ENCODE peak calls at places on chromosomes 3 and 15, in four cellular contexts. D is K562, P is HCT116, W is HepG2. I is an unnamed sample. For H3K4me1, the result is how much of the 10 kb centered on the place peaks cover.

GRCh38 chr3:23743141-23743784 is 62.5 kb upstream of the UBE2E1 start:
- DNase-seq in W (no peak), D (no peak), P (no peak), I (no peak)

GRCh38 chr15:58521293-58521991 is 89.7 kb downstream of the LIPC start:
- DNase-seq in W (peak), D (peak), P (peak), I (no peak)

GRCh38 chr3:45664558-45664957 is 24.6 kb upstream of the SACM1L start:
- DNase-seq in D (no peak), W (peak), P (no peak), I (no peak)

GRCh38 chr3:18987862-18988447 is 160.4 kb upstream of the KCNH8 start:
- DNase-seq in W (no peak), D (no peak), P (no peak), I (no peak)

GRCh38 chr15:45790325-45790943 is 155.6 kb downstream of the SQOR start:
- DNase-seq in D (peak), P (peak), W (peak), I (peak)

GRCh38 chr3:37996785-37997301 is 6.3 kb downstream of the VILL start:
- DNase-seq in P (peak), W (peak), D (peak), I (peak)

GRCh38 chr3:183815951-183816475 is 9.4 kb downstream of the MAP6D1 start:
- DNase-seq in P (no peak), W (no peak), D (no peak), I (no peak)

GRCh38 chr3:140933109-140933508 is 8.5 kb upstream of the SLC25A36 start:
- DNase-seq in D (no peak), P (no peak), W (no peak), I (no peak)

GRCh38 chr3:195542261-195542660 is 864 bp downstream of the PPP1R2 start:
- DNase-seq in D (no peak), P (no peak), W (no peak), I (no peak)

GRCh38 chr3:73365756-73366397 is 258.9 kb downstream of the PDZRN3 start:
- DNase-seq in P (no peak), W (no peak), D (no peak), I (no peak)

GRCh38 chr3:335250-335649 is 138.7 kb downstream of the CHL1 start:
- DNase-seq in P (no peak), W (no peak), D (no peak), I (no peak)

GRCh38 chr15:48671381-48672022 is 26.0 kb upstream of the FBN1 start:
- DNase-seq in W (no peak), P (no peak), D (peak), I (no peak)

GRCh38 chr3:43405888-43406636 is 119.7 kb downstream of the SNRK start:
- DNase-seq in D (no peak), P (no peak), W (no peak), I (no peak)

GRCh38 chr3:131591394-131591990 is 88.7 kb upstream of the MRPL3 start:
- DNase-seq in W (no peak), P (no peak), D (no peak), I (no peak)

GRCh38 chr15:92629975-92630626 is 25.5 kb downstream of the FAM174B start:
- DNase-seq in P (no peak), D (no peak), W (no peak), I (no peak)

GRCh38 chr3:196166741-196167140 is 44.5 kb downstream of the ZDHHC19 start:
- DNase-seq in P (no peak), W (no peak), D (no peak), I (no peak)

GRCh38 chr15:100786901-100787566 is 92.6 kb upstream of the ALDH1A3 start:
- DNase-seq in W (no peak), P (no peak), D (no peak), I (no peak)

GRCh38 chr15:64740361-64741170 is 34.8 kb downstream of the RBPMS2 start:
- DNase-seq in W (peak), P (no peak), D (peak), I (no peak)

GRCh38 chr15:62464705-62465104 is 299.6 kb upstream of the C2CD4B start:
- DNase-seq in P (no peak), W (no peak), D (no peak), I (no peak)

GRCh38 chr15:36392666-36393266 is 186.7 kb upstream of the CDIN1 start:
- DNase-seq in P (no peak), W (no peak), D (no peak), I (no peak)

GRCh38 chr3:94336076-94336741 is 273.3 kb downstream of the NSUN3 start:
- DNase-seq in D (no peak), W (peak), P (peak), I (peak)

GRCh38 chr3:47377186-47377585 is 3.6 kb upstream of the PTPN23 start:
- DNase-seq in D (no peak), W (no peak), P (no peak), I (no peak)

GRCh38 chr3:108861401-108861800 is 38.8 kb downstream of the TRAT1 start:
- DNase-seq in W (no peak), D (no peak), P (no peak), I (no peak)

GRCh38 chr15:69217381-69217780 is 56.9 kb downstream of the GLCE start:
- DNase-seq in D (no peak), P (no peak), W (no peak), I (no peak)

GRCh38 chr3:194671511-194671899 is 486 bp downstream of the LSG1 start:
- DNase-seq in P (peak), D (peak), W (peak), I (no peak)

GRCh38 chr15:92226020-92226612 is 167.6 kb upstream of the ST8SIA2 start:
- DNase-seq in P (peak), W (peak), D (peak), I (no peak)

GRCh38 chr3:52890735-52891134 is 6.6 kb downstream of the STIMATE start:
- DNase-seq in W (no peak), D (no peak), P (no peak), I (no peak)

GRCh38 chr3:185988080-185988815 is 50.4 kb upstream of the TRA2B start:
- DNase-seq in P (no peak), W (no peak), D (no peak), I (no peak)

GRCh38 chr15:35630570-35630969 is 84.6 kb upstream of the DPH6 start:
- DNase-seq in W (peak), P (no peak), D (no peak), I (no peak)

GRCh38 chr3:57451150-57451846 is 92.8 kb downstream of the DNAH12 start:
- DNase-seq in W (peak), D (no peak), P (no peak), I (no peak)

GRCh38 chr3:120302361-120302760 is 17.3 kb upstream of the GPR156 start:
- DNase-seq in W (no peak), D (no peak), P (no peak), I (no peak)

GRCh38 chr3:55143928-55144671 is 216.2 kb upstream of the LRTM1 start:
- DNase-seq in D (no peak), W (no peak), P (no peak), I (no peak)

GRCh38 chr15:70014860-70015490 is 82.7 kb downstream of the TLE3 start:
- DNase-seq in W (no peak), P (no peak), D (no peak), I (no peak)

DNA sequence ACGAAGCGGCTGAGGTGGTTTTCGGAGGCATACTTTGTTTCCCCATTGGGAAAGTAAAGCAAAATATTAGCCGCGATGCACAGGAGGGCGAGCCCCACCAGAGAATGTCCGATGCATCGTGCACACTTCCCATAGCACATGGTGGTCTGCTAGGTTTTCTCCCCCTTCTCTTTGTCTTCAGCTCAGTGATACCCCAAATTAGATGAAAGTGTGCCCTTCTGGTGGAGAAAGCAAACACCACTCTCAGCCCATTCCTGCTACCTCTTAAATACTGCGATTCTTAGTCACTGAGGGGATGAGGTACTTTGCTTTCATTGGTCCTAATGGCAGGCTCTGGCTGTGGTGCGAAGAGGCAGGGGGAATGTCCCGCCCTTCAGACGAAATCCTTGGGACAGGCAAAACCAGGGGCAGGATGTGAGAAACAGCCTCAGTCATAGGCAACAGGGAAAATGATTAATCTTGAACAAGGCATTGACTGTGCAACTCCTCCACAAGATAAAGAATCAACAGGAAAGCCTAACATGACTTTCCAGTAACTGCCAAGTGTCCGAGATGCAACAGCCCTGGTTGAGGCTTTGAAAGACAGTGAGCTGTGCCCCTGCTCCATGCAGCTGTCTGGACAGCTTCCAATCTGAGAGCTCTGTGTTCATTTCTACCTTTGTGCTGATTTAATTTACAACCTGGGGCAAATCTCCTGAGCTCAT is at the start of gene TM4SF1:
- DNase-seq in D (no peak), W (peak), P (no peak), I (peak)
- TF ChIP-seq TCF7L2 in D (no peak), W (no peak), P (no peak), I (peak)

DNA sequence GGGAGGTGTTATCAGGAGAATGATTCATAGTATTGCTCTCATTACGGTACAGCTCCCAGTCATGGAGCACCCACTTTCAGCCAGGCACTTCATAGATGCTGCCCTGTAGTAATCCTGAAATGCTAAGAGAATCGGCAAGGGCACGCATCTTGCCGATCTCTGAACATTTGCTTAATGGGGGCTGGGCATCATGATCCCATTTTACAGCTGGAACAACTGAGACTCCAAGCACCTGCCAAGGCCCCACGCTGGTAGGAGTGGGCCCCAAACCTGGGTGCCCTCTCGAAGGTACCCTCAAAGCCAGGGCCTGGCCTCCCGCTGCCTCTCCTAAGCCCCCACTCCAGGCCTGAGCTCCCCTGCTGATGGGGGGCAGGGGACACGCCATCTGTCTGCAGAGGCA is 47.3 kb downstream of the RPN1 start:
- DNase-seq in P (no peak), W (no peak), D (no peak), I (no peak)
- H3K4me1 ChIP-seq in P (under half), W (under half), D (under half), I (under half)

GRCh38 chr3:50806806-50807205 is 132.1 kb downstream of the DOCK3 start:
- DNase-seq in P (no peak), W (no peak), D (no peak), I (no peak)
- TF ChIP-seq TCF7L2 in P (no peak), W (no peak), D (no peak), I (no peak)

GRCh38 chr3:67898916-67899315 is 244.5 kb upstream of the SUCLG2 start:
- DNase-seq in D (no peak), W (no peak), P (no peak), I (no peak)
- H3K4me1 ChIP-seq in D (under half), W (under half), P (under half), I (under half)

GRCh38 chr3:155248531-155249187 is 44.8 kb downstream of the STRIT1 start:
- DNase-seq in P (no peak), D (no peak), W (no peak), I (no peak)
- TF ChIP-seq TCF7L2 in P (no peak), D (no peak), W (no peak), I (no peak)

GRCh38 chr3:159853506-159853864 is 135.2 kb upstream of the IL12A start:
- DNase-seq in P (no peak), W (no peak), D (no peak), I (no peak)
- H3K4me1 ChIP-seq in P (under half), W (under half), D (under half), I (under half)

GRCh38 chr3:177338697-177339219 is 141.5 kb upstream of the TBL1XR1 start:
- DNase-seq in W (peak), P (no peak), D (peak), I (no peak)

GRCh38 chr3:177337548-177338331 is 140.5 kb upstream of the TBL1XR1 start:
- DNase-seq in D (no peak), W (no peak), P (no peak), I (no peak)

GRCh38 chr3:177341766-177342165 is 144.5 kb upstream of the TBL1XR1 start:
- DNase-seq in D (no peak), P (no peak), W (no peak), I (no peak)

GRCh38 chr3:177343122-177343521 is 145.8 kb upstream of the TBL1XR1 start:
- DNase-seq in P (no peak), D (no peak), W (no peak), I (no peak)

GRCh38 chr3:177340243-177340830 is 143.1 kb upstream of the TBL1XR1 start:
- DNase-seq in P (no peak), W (no peak), D (no peak), I (no peak)
- TF ChIP-seq TCF7L2 in P (no peak), W (no peak), D (no peak), I (no peak)

I was measured in Panc1.